ENCODE peak calls at places on chromosome 6, in seven cellular contexts. U is neural progenitor cell, N is mesendoderm, S is endothelial cell of umbilical vein, W is IMR-90, K is GM23248, L is PC-3. M is an unnamed sample. For H3K36me3, the result is how much of the 10 kb centered on the place peaks cover.

GRCh38 chr6:71250050-71250689 is 38.4 kb upstream of the OGFRL1 start:
- DNase-seq in U (no peak), N (peak), S (peak), W (peak), K (peak), L (peak), M (no peak)

GRCh38 chr6:113406051-113406695 is 451.0 kb upstream of the MARCKS start:
- DNase-seq in U (no peak), N (no peak), S (no peak), W (no peak), K (peak), L (no peak), M (no peak)

GRCh38 chr6:7154341-7155139 is 46.8 kb downstream of the RREB1 start:
- DNase-seq in U (no peak), N (no peak), S (no peak), W (no peak), K (no peak), L (no peak), M (no peak)

GRCh38 chr6:95133578-95133977 is 443.8 kb upstream of the MANEA start:
- DNase-seq in U (peak), N (peak), S (no peak), W (peak), K (peak), L (peak), M (no peak)

GRCh38 chr6:149162924-149163323 is 154.6 kb upstream of the TAB2 start:
- DNase-seq in U (no peak), N (no peak), S (no peak), W (no peak), K (no peak), L (no peak), M (no peak)

GRCh38 chr6:33822575-33823395 is 19.0 kb upstream of the MLN start:
- DNase-seq in U (peak), N (peak), S (peak), W (no peak), K (peak), L (peak), M (no peak)

GRCh38 chr6:30344191-30344867 is 627 bp upstream of the RPP21 start:
- DNase-seq in U (no peak), N (no peak), S (no peak), W (no peak), K (peak), L (no peak), M (no peak)

GRCh38 chr6:41371992-41372525 is 36.7 kb downstream of the NCR2 start:
- DNase-seq in U (peak), N (peak), S (no peak), W (no peak), K (peak), L (no peak), M (no peak)

GRCh38 chr6:166204852-166205650 is 37.4 kb upstream of the TBXT start:
- DNase-seq in U (peak), N (peak), S (no peak), W (no peak), K (no peak), L (no peak), M (no peak)

GRCh38 chr6:166203003-166203640 is 35.5 kb upstream of the TBXT start:
- DNase-seq in U (no peak), N (no peak), S (no peak), W (peak), K (no peak), L (no peak), M (no peak)

GRCh38 chr6:166201878-166202277 is 34.2 kb upstream of the TBXT start:
- DNase-seq in U (no peak), N (no peak), S (no peak), W (no peak), K (no peak), L (no peak), M (no peak)

GRCh38 chr6:166203641-166204222 is 36.1 kb upstream of the TBXT start:
- DNase-seq in U (no peak), N (no peak), S (no peak), W (no peak), K (no peak), L (no peak), M (no peak)

GRCh38 chr6:166202321-166202733 is 34.7 kb upstream of the TBXT start:
- DNase-seq in U (no peak), N (no peak), S (no peak), W (no peak), K (no peak), L (no peak), M (no peak)
- H3K4me2 ChIP-seq in U (no peak), N (no peak), S (no peak), W (no peak), K (no peak), L (no peak), M (no peak)

GRCh38 chr6:17624396-17624795 is 24.3 kb downstream of the FAM8A1 start:
- DNase-seq in U (no peak), N (no peak), S (no peak), W (no peak), K (no peak), L (no peak), M (no peak)

GRCh38 chr6:17621003-17621402 is 20.9 kb downstream of the FAM8A1 start:
- DNase-seq in U (no peak), N (no peak), S (no peak), W (no peak), K (no peak), L (no peak), M (no peak)

GRCh38 chr6:17622144-17622543 is 22.0 kb downstream of the FAM8A1 start:
- DNase-seq in U (no peak), N (peak), S (no peak), W (no peak), K (peak), L (no peak), M (no peak)
- H3K36me3 ChIP-seq in U (under half), N (under half), S (under half), W (under half), K (half or more), L (half or more), M (under half)

GRCh38 chr6:157813757-157814455 is 9.1 kb upstream of the SNX9 start:
- DNase-seq in U (no peak), N (no peak), S (peak), W (peak), K (peak), L (peak), M (no peak)

GRCh38 chr6:157811476-157812173 is 11.4 kb upstream of the SNX9 start:
- DNase-seq in U (no peak), N (no peak), S (peak), W (peak), K (peak), L (no peak), M (no peak)

GRCh38 chr6:157811137-157811475 is 11.9 kb upstream of the SNX9 start:
- DNase-seq in U (no peak), N (no peak), S (no peak), W (no peak), K (no peak), L (no peak), M (no peak)

GRCh38 chr6:157813191-157813590 is 9.9 kb upstream of the SNX9 start:
- DNase-seq in U (no peak), N (no peak), S (no peak), W (peak), K (peak), L (no peak), M (no peak)

DNA sequence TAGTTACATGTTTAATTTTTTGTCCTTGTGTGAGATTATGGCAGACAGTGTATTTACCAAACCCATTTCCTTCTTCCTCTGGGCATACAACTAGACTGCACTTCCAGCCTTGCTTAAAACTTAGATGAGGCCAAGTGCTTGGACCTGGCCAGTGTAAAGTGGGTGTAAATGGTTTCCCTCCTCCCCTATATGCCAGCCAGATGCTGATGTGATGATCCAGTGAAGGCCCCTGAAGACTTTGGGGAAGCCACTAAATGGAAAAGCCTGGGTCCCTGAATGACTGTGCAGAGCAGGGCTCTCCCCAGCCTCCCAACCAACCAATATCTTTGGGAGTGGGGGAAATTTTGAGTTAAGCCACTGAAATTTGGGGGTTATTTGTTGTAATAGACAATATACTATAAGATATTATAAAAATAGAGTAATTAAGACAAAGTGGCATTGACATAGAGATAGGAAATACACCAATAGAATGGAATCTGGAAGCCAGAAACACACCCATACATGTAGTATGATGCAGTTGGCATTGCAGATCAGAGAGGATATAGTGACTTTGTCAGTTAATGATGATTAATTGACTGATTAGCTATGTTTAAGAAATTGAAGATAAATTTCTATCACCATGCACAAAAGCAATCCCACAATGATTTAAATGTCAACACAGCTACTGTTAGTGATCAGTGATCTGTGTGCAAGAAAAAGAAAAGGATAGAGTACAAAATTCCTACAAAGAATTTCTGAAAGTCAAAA is 10.4 kb upstream of the SNX9 start:
- DNase-seq in U (no peak), N (no peak), S (no peak), W (no peak), K (no peak), L (no peak), M (no peak)
- H3K4me2 ChIP-seq in U (no peak), N (no peak), S (no peak), W (no peak), K (peak), L (no peak), M (no peak)

DNA sequence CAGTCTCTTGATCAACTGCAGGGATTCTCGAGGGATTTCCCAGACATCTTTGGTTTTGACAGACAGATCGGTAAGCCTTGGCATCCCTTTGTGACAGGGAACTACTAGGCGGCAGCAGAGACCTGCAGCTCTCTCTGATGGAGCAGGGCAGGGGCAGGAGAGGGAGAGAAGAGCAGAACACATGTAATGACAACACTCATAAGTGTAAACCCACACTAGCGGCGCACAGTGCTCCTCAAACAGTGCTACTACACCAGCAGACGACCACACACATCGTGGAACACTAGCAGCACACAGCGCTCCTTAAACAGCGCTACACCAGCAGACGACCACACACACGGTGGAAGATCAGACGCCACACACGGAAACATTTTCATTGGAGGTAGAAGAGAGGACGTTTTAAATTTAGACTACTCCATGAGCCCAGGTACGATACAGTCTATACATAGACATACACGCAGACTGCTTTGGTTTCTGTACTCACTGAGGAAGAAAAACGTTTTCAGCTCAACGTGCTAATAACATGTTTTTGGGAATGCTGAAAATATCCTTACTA is 94.5 kb upstream of the TRAF3IP2 start:
- DNase-seq in U (peak), N (no peak), S (no peak), W (no peak), K (no peak), L (no peak), M (no peak)
- H3K36me3 ChIP-seq in U (under half), N (under half), S (under half), W (under half), K (half or more), L (under half), M (under half)

GRCh38 chr6:21947751-21948386 is 349.0 kb downstream of the PRL start:
- DNase-seq in U (no peak), N (peak), S (peak), W (peak), K (no peak), L (peak), M (no peak)

GRCh38 chr6:21949211-21949801 is 347.5 kb downstream of the PRL start:
- DNase-seq in U (no peak), N (no peak), S (no peak), W (peak), K (no peak), L (no peak), M (no peak)

GRCh38 chr6:21942910-21943309 is 349.4 kb downstream of the SOX4 start:
- DNase-seq in U (no peak), N (no peak), S (peak), W (no peak), K (peak), L (no peak), M (no peak)

GRCh38 chr6:21941926-21942325 is 348.4 kb downstream of the SOX4 start:
- DNase-seq in U (no peak), N (no peak), S (no peak), W (no peak), K (no peak), L (no peak), M (no peak)

GRCh38 chr6:21946298-21946783 is 350.5 kb downstream of the PRL start:
- DNase-seq in U (no peak), N (no peak), S (no peak), W (peak), K (peak), L (peak), M (no peak)
- H3K4me2 ChIP-seq in U (no peak), N (no peak), S (no peak), W (peak), K (peak), L (no peak), M (no peak)

M was measured in keratinocyte.